ENCODE peak calls at places on chromosomes 7 and 10, in four cellular contexts. One of them, this sample, is unnamed.

GRCh38 chr7:69246758-69247157 is 351.5 kb upstream of the AUTS2 start:
- DNase-seq in WERI-Rb-1: no peak
- DNase-seq in B cell: no peak
- DNase-seq in SJSA1: no peak
- DNase-seq in this sample: no peak

GRCh38 chr10:104255244-104255981 is 721 bp downstream of the GSTO1 start:
- DNase-seq in WERI-Rb-1: no peak
- DNase-seq in B cell: no peak
- DNase-seq in SJSA1: no peak
- DNase-seq in this sample: no peak

GRCh38 chr10:70753841-70754621 is 31.1 kb downstream of the TBATA start:
- DNase-seq in WERI-Rb-1: no peak
- DNase-seq in B cell: no peak
- DNase-seq in SJSA1: no peak
- DNase-seq in this sample: no peak

GRCh38 chr7:92837214-92837749 is 909 bp upstream of the CDK6 start:
- DNase-seq in WERI-Rb-1: no peak
- DNase-seq in B cell: no peak
- DNase-seq in SJSA1: no peak
- DNase-seq in this sample: peak; percentile 16

GRCh38 chr7:39609462-39610149 is 13.8 kb upstream of the RALA start:
- DNase-seq in WERI-Rb-1: no peak
- DNase-seq in B cell: no peak
- DNase-seq in SJSA1: peak; percentile 42
- DNase-seq in this sample: no peak

GRCh38 chr10:133445751-133446708 is 7.7 kb upstream of the SCART1 start:
- DNase-seq in WERI-Rb-1: peak; percentile 3
- DNase-seq in B cell: no peak
- DNase-seq in SJSA1: peak; percentile 31
- DNase-seq in this sample: no peak

GRCh38 chr7:23106491-23106800 is 861 bp downstream of the KLHL7 start:
- DNase-seq in WERI-Rb-1: no peak
- DNase-seq in B cell: no peak
- DNase-seq in SJSA1: no peak
- DNase-seq in this sample: no peak

GRCh38 chr10:69073025-69073424 is 14.9 kb upstream of the SRGN start:
- DNase-seq in WERI-Rb-1: no peak
- DNase-seq in B cell: no peak
- DNase-seq in SJSA1: no peak
- DNase-seq in this sample: no peak

GRCh38 chr7:28018446-28018845 is 162.1 kb downstream of the JAZF1 start:
- DNase-seq in WERI-Rb-1: no peak
- DNase-seq in B cell: no peak
- DNase-seq in SJSA1: no peak
- DNase-seq in this sample: no peak

GRCh38 chr7:104487642-104488041 is 159.2 kb downstream of the LHFPL3 start:
- DNase-seq in WERI-Rb-1: no peak
- DNase-seq in B cell: no peak
- DNase-seq in SJSA1: no peak
- DNase-seq in this sample: no peak

GRCh38 chr7:119756687-119757086 is 516.3 kb upstream of the KCND2 start:
- DNase-seq in WERI-Rb-1: no peak
- DNase-seq in B cell: no peak
- DNase-seq in SJSA1: no peak
- DNase-seq in this sample: no peak

GRCh38 chr7:102258749-102259107 is 27.9 kb upstream of the SH2B2 start:
- DNase-seq in WERI-Rb-1: no peak
- DNase-seq in B cell: no peak
- DNase-seq in SJSA1: no peak
- DNase-seq in this sample: no peak

GRCh38 chr10:102347236-102347828 is 48.2 kb upstream of the NFKB2 start:
- DNase-seq in WERI-Rb-1: peak; percentile 64
- DNase-seq in B cell: no peak
- DNase-seq in SJSA1: no peak
- DNase-seq in this sample: no peak

GRCh38 chr7:7251742-7252141 is 69.4 kb downstream of the C1GALT1 start:
- DNase-seq in WERI-Rb-1: no peak
- DNase-seq in B cell: peak; percentile 77
- DNase-seq in SJSA1: no peak
- DNase-seq in this sample: no peak

GRCh38 chr7:77912293-77912692 is 113.7 kb downstream of the PHTF2 start:
- DNase-seq in WERI-Rb-1: no peak
- DNase-seq in B cell: no peak
- DNase-seq in SJSA1: no peak
- DNase-seq in this sample: no peak

GRCh38 chr7:1961776-1962276 is 270.9 kb downstream of the MAD1L1 start:
- DNase-seq in WERI-Rb-1: no peak
- DNase-seq in B cell: no peak
- DNase-seq in SJSA1: no peak
- DNase-seq in this sample: no peak

GRCh38 chr7:86778271-86778670 is 134.6 kb downstream of the GRM3 start:
- DNase-seq in WERI-Rb-1: no peak
- DNase-seq in B cell: no peak
- DNase-seq in SJSA1: no peak
- DNase-seq in this sample: no peak

GRCh38 chr10:132993271-132994260 is 51.2 kb upstream of the CFAP46 start:
- DNase-seq in WERI-Rb-1: no peak
- DNase-seq in B cell: no peak
- DNase-seq in SJSA1: no peak
- DNase-seq in this sample: no peak

GRCh38 chr10:43731486-43731885 is 82.8 kb upstream of the ZNF32 start:
- DNase-seq in WERI-Rb-1: no peak
- DNase-seq in B cell: no peak
- DNase-seq in SJSA1: no peak
- DNase-seq in this sample: no peak

GRCh38 chr7:7276151-7276550 is 93.8 kb downstream of the C1GALT1 start:
- DNase-seq in WERI-Rb-1: no peak
- DNase-seq in B cell: no peak
- DNase-seq in SJSA1: no peak
- DNase-seq in this sample: no peak

GRCh38 chr10:126233721-126234120 is 154.6 kb downstream of the ADAM12 start:
- DNase-seq in WERI-Rb-1: no peak
- DNase-seq in B cell: no peak
- DNase-seq in SJSA1: no peak
- DNase-seq in this sample: no peak